ENCODE peak calls at places on chromosomes 16 and 17, in four cellular contexts. J is left ventricle myocardium superior; E is activated T-helper 1 cell treated with anti-CD3 and anti-CD28 coated beads, Interleukin-12 subunit alpha, Interleukin-12 subunit beta, Interleukin-2, Interleukin-4 antibody, amounts not matched to agents 30 ng/mL and 10 ng/mL and 1 ng/mL, durations not matched to agents 14 hours and 24 hours and 36 hours; H is BE2C. A is an unnamed sample.

GRCh38 chr16:71526111-71526998 is at the start of gene CHST4:
- DNase-seq in H (no peak), E (no peak), J (no peak), A (no peak)

GRCh38 chr17:81350320-81350686 is 45.0 kb upstream of the BAHCC1 start:
- DNase-seq in J (no peak), H (no peak), E (no peak), A (no peak)

GRCh38 chr16:9682320-9682719 is 499.9 kb downstream of the GRIN2A start:
- DNase-seq in E (no peak), H (no peak), J (no peak), A (no peak)

GRCh38 chr16:154223-155030 is 2.0 kb downstream of the HBZ start:
- DNase-seq in H (peak), E (no peak), J (peak), A (no peak)

GRCh38 chr17:7336240-7337175 is at the start of gene ACAP1:
- DNase-seq in H (no peak), J (peak), E (peak), A (peak)

GRCh38 chr17:29165261-29165660 is 14.9 kb downstream of the MYO18A start:
- DNase-seq in E (no peak), H (no peak), J (no peak), A (no peak)

GRCh38 chr16:80883816-80884215 is 79.4 kb upstream of the CDYL2 start:
- DNase-seq in H (no peak), E (no peak), J (no peak), A (no peak)

GRCh38 chr16:56861092-56861610 is 3.9 kb upstream of the SLC12A3 start:
- DNase-seq in H (peak), E (no peak), J (no peak), A (no peak)

GRCh38 chr17:80816241-80817103 is 175.2 kb upstream of the CHMP6 start:
- DNase-seq in E (no peak), H (no peak), J (no peak), A (no peak)

GRCh38 chr17:82767041-82767754 is 15.3 kb downstream of the TBCD start:
- DNase-seq in E (no peak), J (no peak), H (peak), A (peak)

GRCh38 chr17:47698749-47699535 is 5.0 kb downstream of the TBKBP1 start:
- DNase-seq in H (peak), E (peak), J (peak), A (peak)

GRCh38 chr17:31476525-31477416 is 85.3 kb downstream of the RAB11FIP4 start:
- DNase-seq in H (no peak), J (no peak), E (no peak), A (no peak)

GRCh38 chr16:30747331-30747730 is 894 bp upstream of the PHKG2 start:
- DNase-seq in J (no peak), E (no peak), H (no peak), A (no peak)

GRCh38 chr17:65885484-65885883 is 306.4 kb downstream of the CEP112 start:
- DNase-seq in H (no peak), E (no peak), J (no peak), A (no peak)

GRCh38 chr17:65389426-65389825 is 172.0 kb downstream of the AXIN2 start:
- DNase-seq in H (no peak), E (no peak), J (no peak), A (no peak)

GRCh38 chr17:36845916-36846315 is 91.4 kb upstream of the LHX1 start:
- DNase-seq in E (no peak), J (no peak), H (no peak), A (no peak)

GRCh38 chr17:50779747-50780363 is 12.5 kb upstream of the ANKRD40CL start:
- DNase-seq in J (no peak), E (peak), H (no peak), A (no peak)

GRCh38 chr16:56409195-56409594 is 16.1 kb downstream of the AMFR start:
- DNase-seq in H (no peak), J (no peak), E (no peak), A (no peak)

GRCh38 chr16:52592778-52593177 is 45.8 kb upstream of the TOX3 start:
- DNase-seq in E (no peak), J (no peak), H (no peak), A (no peak)

GRCh38 chr17:71187145-71187878 is 933.5 kb upstream of the SOX9 start:
- DNase-seq in E (no peak), J (no peak), H (no peak), A (no peak)